ENCODE peak calls at places on chromosomes 5 and 9, in four cellular contexts. M is activated CD8-positive, alpha-beta T cell treated with anti-CD3 and anti-CD28 coated beads for 36 hours; Y is bronchial epithelial cell; V is heart right ventricle. G is an unnamed sample.

GRCh38 chr5:67166460-67166871 is 30.1 kb downstream of the CD180 start:
- DNase-seq in M (peak), Y (no peak), V (peak), G (peak)

GRCh38 chr5:74667396-74667795 is 17.6 kb upstream of the HEXB start:
- DNase-seq in M (no peak), Y (no peak), V (no peak), G (no peak)

GRCh38 chr9:128056887-128057723 is 10.0 kb downstream of the NAIF1 start:
- DNase-seq in M (no peak), Y (peak), V (no peak), G (no peak)

GRCh38 chr9:110546411-110546871 is 33.1 kb downstream of the SVEP1 start:
- DNase-seq in M (no peak), Y (peak), V (peak), G (no peak)

GRCh38 chr5:170941788-170942187 is 80.0 kb downstream of the RANBP17 start:
- DNase-seq in M (no peak), Y (no peak), V (no peak), G (no peak)

GRCh38 chr5:962801-963200 is 45.8 kb upstream of the NKD2 start:
- DNase-seq in M (no peak), Y (no peak), V (no peak), G (no peak)

GRCh38 chr9:134136117-134136996 is 475 bp downstream of the WDR5 start:
- DNase-seq in M (peak), Y (no peak), V (no peak), G (peak)

GRCh38 chr9:77649109-77649812 is 1.1 kb upstream of the GNA14 start:
- DNase-seq in M (no peak), Y (peak), V (no peak), G (no peak)

GRCh38 chr9:87280421-87280820 is 217.2 kb upstream of the DAPK1 start:
- DNase-seq in M (no peak), Y (peak), V (no peak), G (no peak)

GRCh38 chr5:7453947-7454346 is 58.0 kb downstream of the ADCY2 start:
- DNase-seq in M (no peak), Y (no peak), V (no peak), G (no peak)

GRCh38 chr9:30103647-30104394 is 2280.6 kb upstream of the ACO1 start:
- DNase-seq in M (no peak), Y (no peak), V (no peak), G (no peak)

GRCh38 chr5:61167382-61167781 is 5.1 kb upstream of the SMIM15 start:
- DNase-seq in M (peak), Y (peak), V (no peak), G (peak)

GRCh38 chr5:57185301-57185700 is 11.4 kb downstream of the GPBP1 start:
- DNase-seq in M (no peak), Y (no peak), V (no peak), G (no peak)

GRCh38 chr9:78074385-78075291 is 43.0 kb upstream of the GNAQ start:
- DNase-seq in M (peak), Y (peak), V (no peak), G (no peak)

GRCh38 chr5:76641514-76642120 is 18.4 kb upstream of the F2RL2 start:
- DNase-seq in M (peak), Y (peak), V (no peak), G (peak)

GRCh38 chr5:56305001-56305400 is 71.9 kb upstream of the ANKRD55 start:
- DNase-seq in M (no peak), Y (no peak), V (no peak), G (no peak)

GRCh38 chr9:29625292-29625731 is 2052.0 kb upstream of the C9orf72 start:
- DNase-seq in M (no peak), Y (no peak), V (no peak), G (no peak)

GRCh38 chr5:181111010-181111409 is 20.0 kb downstream of the OR2V1 start:
- DNase-seq in M (no peak), Y (no peak), V (no peak), G (no peak)

GRCh38 chr9:18296702-18297531 is 177.0 kb upstream of the ADAMTSL1 start:
- DNase-seq in M (no peak), Y (peak), V (no peak), G (no peak)

GRCh38 chr5:29649321-29649720 is 1544.2 kb upstream of the CDH6 start:
- DNase-seq in M (no peak), Y (no peak), V (no peak), G (no peak)

GRCh38 chr9:21974542-21975409 is 19.4 kb downstream of the CDKN2A start:
- DNase-seq in M (peak), Y (peak), V (no peak), G (peak)

GRCh38 chr5:17305964-17306725 is 88.7 kb downstream of the BASP1 start:
- DNase-seq in M (no peak), Y (peak), V (peak), G (no peak)

GRCh38 chr9:117414220-117414905 is 494 bp downstream of the ASTN2 start:
- DNase-seq in M (no peak), Y (no peak), V (peak), G (peak)

GRCh38 chr5:132771559-132771998 is 5.5 kb downstream of the SEPTIN8 start:
- DNase-seq in M (no peak), Y (no peak), V (peak), G (no peak)

GRCh38 chr9:79129865-79130480 is 441.8 kb upstream of the TLE4 start:
- DNase-seq in M (peak), Y (peak), V (peak), G (no peak)

GRCh38 chr9:95762322-95762721 is 113.2 kb upstream of the ERCC6L2 start:
- DNase-seq in M (peak), Y (no peak), V (no peak), G (no peak)

GRCh38 chr9:38038307-38039089 is 30.5 kb downstream of the SHB start:
- DNase-seq in M (no peak), Y (no peak), V (peak), G (no peak)

GRCh38 chr5:87242242-87242641 is 25.4 kb upstream of the RASA1 start:
- DNase-seq in M (no peak), Y (peak), V (no peak), G (no peak)

GRCh38 chr5:60446917-60447316 is 253.0 kb downstream of the DEPDC1B start:
- DNase-seq in M (no peak), Y (no peak), V (no peak), G (no peak)

GRCh38 chr9:89661956-89662717 is 57.3 kb downstream of the GADD45G start:
- DNase-seq in M (no peak), Y (peak), V (peak), G (no peak)

GRCh38 chr5:177094224-177095087 is 7.7 kb downstream of the FGFR4 start:
- DNase-seq in M (no peak), Y (no peak), V (peak), G (peak)

GRCh38 chr5:126446498-126447224 is 23.5 kb downstream of the GRAMD2B start:
- DNase-seq in M (peak), Y (peak), V (no peak), G (no peak)

GRCh38 chr5:39195198-39195826 is 24.1 kb downstream of the FYB1 start:
- DNase-seq in M (no peak), Y (no peak), V (no peak), G (no peak)

GRCh38 chr5:143196601-143197259 is 206.8 kb downstream of the NR3C1 start:
- DNase-seq in M (no peak), Y (no peak), V (no peak), G (no peak)

GRCh38 chr9:64128572-64128971 is 1156.4 kb downstream of the FOXD4L5 start:
- DNase-seq in M (no peak), Y (peak), V (no peak), G (no peak)

GRCh38 chr5:1021136-1021968 is 12.8 kb downstream of the NKD2 start:
- DNase-seq in M (no peak), Y (no peak), V (no peak), G (no peak)

GRCh38 chr5:130333089-130333488 is 428.8 kb downstream of the CHSY3 start:
- DNase-seq in M (no peak), Y (peak), V (no peak), G (no peak)

GRCh38 chr5:169091396-169091980 is 209.5 kb downstream of the SLIT3 start:
- DNase-seq in M (no peak), Y (no peak), V (no peak), G (no peak)

GRCh38 chr5:169085656-169086055 is 215.3 kb downstream of the SLIT3 start:
- DNase-seq in M (no peak), Y (peak), V (no peak), G (no peak)

GRCh38 chr5:169084775-169085566 is 216.0 kb downstream of the SLIT3 start:
- DNase-seq in M (no peak), Y (no peak), V (no peak), G (no peak)

GRCh38 chr5:169088032-169088726 is 212.8 kb downstream of the SLIT3 start:
- DNase-seq in M (no peak), Y (no peak), V (no peak), G (no peak)

GRCh38 chr5:169089343-169089742 is 211.6 kb downstream of the SLIT3 start:
- DNase-seq in M (no peak), Y (peak), V (no peak), G (no peak)
- TF ChIP-seq CTCF in M (no peak), Y (peak), V (no peak), G (no peak)

GRCh38 chr5:43498571-43498970 is 14.9 kb upstream of the TMEM267 start:
- DNase-seq in M (no peak), Y (no peak), V (no peak), G (no peak)
- TF ChIP-seq CTCF in M (no peak), Y (no peak), V (no peak), G (no peak)

DNA sequence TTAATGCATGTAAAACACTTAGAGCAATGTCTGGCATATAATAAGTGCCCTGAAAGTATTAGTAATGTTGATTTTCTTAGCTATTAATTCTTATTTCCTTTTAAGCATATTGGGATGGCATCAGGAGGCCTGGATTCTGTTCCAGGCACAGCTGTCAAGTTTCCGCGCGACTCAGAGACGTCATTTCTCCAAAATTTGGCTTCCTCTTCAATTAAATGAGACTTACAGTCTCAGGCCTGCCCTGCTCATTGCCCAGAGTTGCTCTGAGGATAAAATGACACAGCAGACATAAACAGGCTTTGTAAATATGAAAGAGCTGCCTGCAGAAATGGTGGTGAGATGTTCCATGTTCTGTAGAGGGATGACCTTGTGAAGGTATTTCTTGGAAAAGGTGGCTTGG is 159.8 kb upstream of the GLRA1 start:
- DNase-seq in M (no peak), Y (no peak), V (no peak), G (no peak)
- TF ChIP-seq CTCF in M (no peak), Y (no peak), V (no peak), G (no peak)

GRCh38 chr5:98179791-98180755 is 593.4 kb upstream of the RGMB start:
- DNase-seq in M (no peak), Y (peak), V (no peak), G (no peak)

GRCh38 chr5:98173334-98173733 is 600.1 kb upstream of the RGMB start:
- DNase-seq in M (no peak), Y (peak), V (no peak), G (no peak)

GRCh38 chr5:98170994-98171393 is 602.5 kb upstream of the RGMB start:
- DNase-seq in M (no peak), Y (no peak), V (no peak), G (no peak)

GRCh38 chr5:98175474-98175873 is 598.0 kb upstream of the RGMB start:
- DNase-seq in M (no peak), Y (peak), V (no peak), G (no peak)
- TF ChIP-seq CTCF in M (no peak), Y (no peak), V (no peak), G (no peak)

GRCh38 chr5:43485406-43485805 is 1.7 kb upstream of the TMEM267 start:
- DNase-seq in M (peak), Y (peak), V (no peak), G (no peak)

GRCh38 chr5:43482490-43483064 is 1.1 kb downstream of the TMEM267 start:
- DNase-seq in M (peak), Y (peak), V (no peak), G (no peak)

GRCh38 chr5:43486353-43486752 is 2.7 kb upstream of the TMEM267 start:
- DNase-seq in M (no peak), Y (no peak), V (no peak), G (no peak)

GRCh38 chr5:43484049-43484849 is 584 bp upstream of the TMEM267 start:
- DNase-seq in M (peak), Y (peak), V (peak), G (peak)

GRCh38 chr5:43483210-43484048 is at the start of gene TMEM267:
- DNase-seq in M (peak), Y (peak), V (peak), G (peak)
- TF ChIP-seq CTCF in M (no peak), Y (no peak), V (no peak), G (no peak)

GRCh38 chr5:3891118-3891517 is 295.5 kb downstream of the IRX1 start:
- DNase-seq in M (no peak), Y (no peak), V (no peak), G (no peak)
- TF ChIP-seq CTCF in M (no peak), Y (no peak), V (no peak), G (no peak)

GRCh38 chr9:93586290-93587057 is 10.1 kb downstream of the PHF2 start:
- DNase-seq in M (no peak), Y (no peak), V (no peak), G (no peak)

GRCh38 chr9:93587284-93587650 is 10.9 kb downstream of the PHF2 start:
- DNase-seq in M (no peak), Y (no peak), V (no peak), G (no peak)

GRCh38 chr9:93585259-93585658 is 8.9 kb downstream of the PHF2 start:
- DNase-seq in M (no peak), Y (no peak), V (no peak), G (no peak)

GRCh38 chr9:93587651-93588347 is 11.4 kb downstream of the PHF2 start:
- DNase-seq in M (no peak), Y (no peak), V (no peak), G (no peak)

DNA sequence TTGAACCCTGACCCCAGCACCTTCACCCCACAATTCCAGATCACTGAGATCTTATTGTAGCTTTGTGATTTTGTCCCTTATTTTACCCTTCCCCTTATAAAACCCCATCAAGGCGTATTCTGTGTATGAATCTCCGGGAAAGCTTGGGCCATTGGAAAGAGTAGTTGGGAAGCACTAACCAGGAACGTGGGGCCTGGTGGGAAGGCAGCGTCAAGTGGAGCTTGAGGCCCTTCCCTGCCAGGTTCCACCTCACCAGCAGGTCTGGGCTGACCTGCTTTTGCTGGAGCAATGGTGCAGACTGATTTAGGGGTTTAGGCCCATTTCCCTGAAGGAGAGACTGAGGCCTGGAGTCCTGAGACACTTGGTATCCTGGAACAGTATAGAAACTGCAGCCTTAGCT is 9.3 kb downstream of the PHF2 start:
- DNase-seq in M (no peak), Y (no peak), V (no peak), G (no peak)
- TF ChIP-seq CTCF in M (no peak), Y (no peak), V (no peak), G (no peak)

G was measured in GM20000.